ENCODE peak calls at places on chromosomes 13 and 19, in ten cellular contexts. One of them, this sample, is unnamed. For H3K27me3, the result is how much of the 10 kb centered on the place peaks cover.

GRCh38 chr13:33763021-33763420 is 54.9 kb upstream of the RFC3 start:
- DNase-seq in MM.1S: no peak
- DNase-seq in heart right ventricle: no peak
- DNase-seq in left ventricle myocardium inferior: no peak
- DNase-seq in A673: no peak
- DNase-seq in CD4-positive, CD25-positive, alpha-beta regulatory T cell: no peak
- DNase-seq in H9: no peak
- DNase-seq in thoracic aorta: no peak
- DNase-seq in uterus: no peak
- DNase-seq in suprapubic skin: no peak
- DNase-seq in this sample: no peak

GRCh38 chr19:8557637-8558238 is 19.5 kb downstream of the MYO1F start:
- DNase-seq in suprapubic skin: no peak
- DNase-seq in MM.1S: no peak
- DNase-seq in A673: no peak
- DNase-seq in heart right ventricle: no peak
- DNase-seq in H9: no peak
- DNase-seq in uterus: no peak
- DNase-seq in thoracic aorta: no peak
- DNase-seq in CD4-positive, CD25-positive, alpha-beta regulatory T cell: no peak
- DNase-seq in left ventricle myocardium inferior: no peak
- DNase-seq in this sample: no peak

GRCh38 chr19:1408300-1409203 is 1.2 kb downstream of the DAZAP1 start:
- DNase-seq in CD4-positive, CD25-positive, alpha-beta regulatory T cell: peak
- DNase-seq in suprapubic skin: no peak
- DNase-seq in heart right ventricle: peak
- DNase-seq in left ventricle myocardium inferior: peak
- DNase-seq in MM.1S: peak
- DNase-seq in A673: peak
- DNase-seq in thoracic aorta: no peak
- DNase-seq in uterus: peak
- DNase-seq in H9: no peak
- DNase-seq in this sample: peak

GRCh38 chr13:63446329-63446728 is 2030.7 kb upstream of the PCDH20 start:
- DNase-seq in MM.1S: no peak
- DNase-seq in thoracic aorta: no peak
- DNase-seq in H9: no peak
- DNase-seq in heart right ventricle: no peak
- DNase-seq in suprapubic skin: no peak
- DNase-seq in left ventricle myocardium inferior: no peak
- DNase-seq in CD4-positive, CD25-positive, alpha-beta regulatory T cell: no peak
- DNase-seq in uterus: no peak
- DNase-seq in A673: no peak
- DNase-seq in this sample: no peak

GRCh38 chr19:11306337-11306736 is 10.4 kb downstream of the TSPAN16 start:
- DNase-seq in heart right ventricle: no peak
- DNase-seq in left ventricle myocardium inferior: no peak
- DNase-seq in A673: no peak
- DNase-seq in H9: no peak
- DNase-seq in uterus: no peak
- DNase-seq in suprapubic skin: no peak
- DNase-seq in MM.1S: no peak
- DNase-seq in CD4-positive, CD25-positive, alpha-beta regulatory T cell: no peak
- DNase-seq in thoracic aorta: no peak
- DNase-seq in this sample: no peak

GRCh38 chr13:43979492-43979891 is 99.8 kb downstream of the LACC1 start:
- DNase-seq in heart right ventricle: no peak
- DNase-seq in CD4-positive, CD25-positive, alpha-beta regulatory T cell: no peak
- DNase-seq in A673: no peak
- DNase-seq in suprapubic skin: no peak
- DNase-seq in H9: no peak
- DNase-seq in thoracic aorta: no peak
- DNase-seq in left ventricle myocardium inferior: no peak
- DNase-seq in MM.1S: no peak
- DNase-seq in uterus: no peak
- DNase-seq in this sample: no peak

GRCh38 chr13:111540486-111540885 is 220.0 kb downstream of the TEX29 start:
- DNase-seq in H9: no peak
- DNase-seq in heart right ventricle: no peak
- DNase-seq in suprapubic skin: no peak
- DNase-seq in CD4-positive, CD25-positive, alpha-beta regulatory T cell: no peak
- DNase-seq in thoracic aorta: no peak
- DNase-seq in left ventricle myocardium inferior: no peak
- DNase-seq in uterus: no peak
- DNase-seq in MM.1S: no peak
- DNase-seq in A673: no peak
- DNase-seq in this sample: no peak

GRCh38 chr19:7874080-7874856 is at the start of gene PRR36:
- DNase-seq in MM.1S: no peak
- DNase-seq in uterus: no peak
- DNase-seq in left ventricle myocardium inferior: no peak
- DNase-seq in thoracic aorta: no peak
- DNase-seq in CD4-positive, CD25-positive, alpha-beta regulatory T cell: no peak
- DNase-seq in A673: peak
- DNase-seq in suprapubic skin: no peak
- DNase-seq in heart right ventricle: no peak
- DNase-seq in H9: peak
- DNase-seq in this sample: no peak

GRCh38 chr19:4099054-4099764 is 24.7 kb downstream of the MAP2K2 start:
- DNase-seq in thoracic aorta: no peak
- DNase-seq in MM.1S: no peak
- DNase-seq in CD4-positive, CD25-positive, alpha-beta regulatory T cell: no peak
- DNase-seq in H9: no peak
- DNase-seq in suprapubic skin: no peak
- DNase-seq in uterus: no peak
- DNase-seq in left ventricle myocardium inferior: no peak
- DNase-seq in A673: no peak
- DNase-seq in heart right ventricle: no peak
- DNase-seq in this sample: no peak

GRCh38 chr19:44848805-44849457 is 2.8 kb downstream of the NECTIN2 start:
- DNase-seq in uterus: no peak
- DNase-seq in thoracic aorta: no peak
- DNase-seq in left ventricle myocardium inferior: no peak
- DNase-seq in A673: no peak
- DNase-seq in heart right ventricle: peak
- DNase-seq in CD4-positive, CD25-positive, alpha-beta regulatory T cell: no peak
- DNase-seq in H9: peak
- DNase-seq in MM.1S: no peak
- DNase-seq in suprapubic skin: peak
- DNase-seq in this sample: peak

GRCh38 chr13:113592571-113592970 is 8.0 kb downstream of the TFDP1 start:
- DNase-seq in MM.1S: no peak
- DNase-seq in heart right ventricle: no peak
- DNase-seq in thoracic aorta: no peak
- DNase-seq in A673: no peak
- DNase-seq in left ventricle myocardium inferior: no peak
- DNase-seq in CD4-positive, CD25-positive, alpha-beta regulatory T cell: no peak
- DNase-seq in H9: peak
- DNase-seq in uterus: peak
- DNase-seq in suprapubic skin: peak
- DNase-seq in this sample: no peak

GRCh38 chr19:33821871-33822270 is 25.2 kb downstream of the KCTD15 start:
- DNase-seq in suprapubic skin: peak
- DNase-seq in left ventricle myocardium inferior: no peak
- DNase-seq in uterus: no peak
- DNase-seq in A673: no peak
- DNase-seq in CD4-positive, CD25-positive, alpha-beta regulatory T cell: no peak
- DNase-seq in thoracic aorta: no peak
- DNase-seq in H9: no peak
- DNase-seq in MM.1S: no peak
- DNase-seq in heart right ventricle: no peak
- DNase-seq in this sample: no peak

GRCh38 chr19:31881988-31882387 is 463.4 kb upstream of the ZNF507 start:
- DNase-seq in MM.1S: no peak
- DNase-seq in heart right ventricle: no peak
- DNase-seq in left ventricle myocardium inferior: no peak
- DNase-seq in uterus: no peak
- DNase-seq in H9: no peak
- DNase-seq in CD4-positive, CD25-positive, alpha-beta regulatory T cell: no peak
- DNase-seq in suprapubic skin: no peak
- DNase-seq in thoracic aorta: no peak
- DNase-seq in A673: no peak
- DNase-seq in this sample: no peak

GRCh38 chr19:10124429-10124828 is 4.7 kb upstream of the EIF3G start:
- DNase-seq in A673: no peak
- DNase-seq in left ventricle myocardium inferior: no peak
- DNase-seq in MM.1S: no peak
- DNase-seq in H9: no peak
- DNase-seq in heart right ventricle: no peak
- DNase-seq in uterus: no peak
- DNase-seq in thoracic aorta: no peak
- DNase-seq in suprapubic skin: no peak
- DNase-seq in CD4-positive, CD25-positive, alpha-beta regulatory T cell: no peak
- DNase-seq in this sample: no peak

GRCh38 chr13:102903659-102904407 is 58.0 kb downstream of the ERCC5 start:
- DNase-seq in left ventricle myocardium inferior: no peak
- DNase-seq in uterus: no peak
- DNase-seq in A673: peak
- DNase-seq in CD4-positive, CD25-positive, alpha-beta regulatory T cell: no peak
- DNase-seq in suprapubic skin: no peak
- DNase-seq in H9: no peak
- DNase-seq in MM.1S: no peak
- DNase-seq in heart right ventricle: no peak
- DNase-seq in thoracic aorta: no peak
- DNase-seq in this sample: no peak

GRCh38 chr13:40780822-40781401 is 8.5 kb upstream of the SLC25A15 start:
- DNase-seq in suprapubic skin: no peak
- DNase-seq in CD4-positive, CD25-positive, alpha-beta regulatory T cell: no peak
- DNase-seq in heart right ventricle: no peak
- DNase-seq in left ventricle myocardium inferior: no peak
- DNase-seq in MM.1S: no peak
- DNase-seq in A673: peak
- DNase-seq in uterus: no peak
- DNase-seq in H9: peak
- DNase-seq in thoracic aorta: no peak
- DNase-seq in this sample: no peak

GRCh38 chr19:50780753-50781480 is 9.3 kb upstream of the ACP4 start:
- DNase-seq in H9: no peak
- DNase-seq in thoracic aorta: no peak
- DNase-seq in A673: no peak
- DNase-seq in CD4-positive, CD25-positive, alpha-beta regulatory T cell: no peak
- DNase-seq in suprapubic skin: no peak
- DNase-seq in MM.1S: no peak
- DNase-seq in heart right ventricle: no peak
- DNase-seq in left ventricle myocardium inferior: no peak
- DNase-seq in uterus: no peak
- DNase-seq in this sample: no peak
- H3K27me3 ChIP-seq in H9: under half
- H3K27me3 ChIP-seq in thoracic aorta: under half
- H3K27me3 ChIP-seq in A673: under half
- H3K27me3 ChIP-seq in CD4-positive, CD25-positive, alpha-beta regulatory T cell: under half
- H3K27me3 ChIP-seq in suprapubic skin: half or more
- H3K27me3 ChIP-seq in MM.1S: half or more
- H3K27me3 ChIP-seq in heart right ventricle: half or more
- H3K27me3 ChIP-seq in left ventricle myocardium inferior: half or more
- H3K27me3 ChIP-seq in uterus: under half
- H3K27me3 ChIP-seq in this sample: under half

GRCh38 chr19:13505761-13506549 is at the start of gene CACNA1A:
- DNase-seq in thoracic aorta: no peak
- DNase-seq in A673: peak
- DNase-seq in uterus: no peak
- DNase-seq in suprapubic skin: no peak
- DNase-seq in heart right ventricle: no peak
- DNase-seq in CD4-positive, CD25-positive, alpha-beta regulatory T cell: no peak
- DNase-seq in left ventricle myocardium inferior: no peak
- DNase-seq in H9: peak
- DNase-seq in MM.1S: no peak
- DNase-seq in this sample: no peak
- H3K27me3 ChIP-seq in thoracic aorta: under half
- H3K27me3 ChIP-seq in A673: half or more
- H3K27me3 ChIP-seq in uterus: under half
- H3K27me3 ChIP-seq in suprapubic skin: half or more
- H3K27me3 ChIP-seq in heart right ventricle: half or more
- H3K27me3 ChIP-seq in CD4-positive, CD25-positive, alpha-beta regulatory T cell: under half
- H3K27me3 ChIP-seq in left ventricle myocardium inferior: half or more
- H3K27me3 ChIP-seq in H9: under half
- H3K27me3 ChIP-seq in MM.1S: half or more
- H3K27me3 ChIP-seq in this sample: under half

DNA sequence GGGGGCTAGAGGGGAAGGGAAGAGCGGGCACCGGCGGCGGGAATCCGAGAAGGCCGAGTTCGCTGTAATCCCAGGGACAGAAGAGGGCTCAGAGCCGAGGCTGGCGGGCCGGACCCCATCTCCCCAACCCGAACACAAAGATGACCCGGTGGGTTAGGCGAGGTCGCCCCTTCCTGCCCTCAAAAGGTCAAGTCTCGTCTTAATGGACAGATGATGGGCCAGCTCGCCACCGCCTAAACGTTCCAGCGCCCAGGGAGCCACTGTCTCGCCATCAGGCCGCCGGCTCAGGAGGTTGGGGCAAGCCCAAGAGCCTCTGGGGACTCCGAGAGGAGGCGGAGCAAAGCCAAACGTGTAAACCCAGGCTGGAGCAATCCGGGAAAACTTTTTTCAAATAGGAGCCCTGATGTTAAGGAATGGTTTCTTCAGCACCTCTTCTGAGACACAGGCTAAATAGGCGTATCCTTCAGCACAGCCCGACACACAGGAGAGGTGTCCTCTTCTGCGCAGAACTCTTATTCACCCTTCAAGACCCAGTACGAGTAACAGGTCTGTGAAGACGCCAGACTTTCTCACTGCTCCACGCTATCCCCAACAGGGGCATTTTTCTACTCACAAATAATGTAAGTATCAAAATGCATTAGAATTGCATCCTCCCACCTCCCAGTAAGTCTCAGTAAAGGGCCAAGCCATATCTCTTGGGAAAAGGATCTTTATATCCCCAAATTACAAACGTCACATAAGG is 6.3 kb upstream of the POU4F1 start:
- DNase-seq in left ventricle myocardium inferior: no peak
- DNase-seq in thoracic aorta: no peak
- DNase-seq in CD4-positive, CD25-positive, alpha-beta regulatory T cell: no peak
- DNase-seq in MM.1S: no peak
- DNase-seq in uterus: peak
- DNase-seq in suprapubic skin: no peak
- DNase-seq in A673: peak
- DNase-seq in H9: peak
- DNase-seq in heart right ventricle: no peak
- DNase-seq in this sample: peak
- H3K27me3 ChIP-seq in left ventricle myocardium inferior: half or more
- H3K27me3 ChIP-seq in thoracic aorta: under half
- H3K27me3 ChIP-seq in CD4-positive, CD25-positive, alpha-beta regulatory T cell: under half
- H3K27me3 ChIP-seq in MM.1S: under half
- H3K27me3 ChIP-seq in uterus: under half
- H3K27me3 ChIP-seq in suprapubic skin: half or more
- H3K27me3 ChIP-seq in A673: under half
- H3K27me3 ChIP-seq in H9: half or more
- H3K27me3 ChIP-seq in heart right ventricle: half or more
- H3K27me3 ChIP-seq in this sample: under half

DNA sequence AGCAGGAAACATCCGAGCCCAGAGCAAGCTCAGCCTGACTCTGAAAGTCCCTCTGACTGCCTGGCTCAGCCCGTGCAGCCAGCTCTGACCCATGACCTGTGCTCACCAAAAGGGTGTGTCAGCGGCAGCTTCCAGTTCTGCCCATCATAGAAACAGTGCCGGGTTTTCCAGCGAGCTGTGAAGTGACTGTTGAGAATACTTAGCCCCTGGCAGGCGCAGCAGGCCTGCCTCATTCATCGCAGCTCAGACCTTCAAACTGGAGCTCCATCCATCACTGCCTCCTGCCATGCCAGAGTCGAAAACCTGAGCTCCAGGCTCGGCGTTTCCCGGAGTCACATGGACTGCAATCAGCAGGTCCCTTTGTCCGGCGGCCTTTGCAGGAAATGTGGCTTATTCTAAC is 16.3 kb upstream of the GSX1 start:
- DNase-seq in left ventricle myocardium inferior: no peak
- DNase-seq in uterus: no peak
- DNase-seq in suprapubic skin: no peak
- DNase-seq in thoracic aorta: no peak
- DNase-seq in A673: no peak
- DNase-seq in CD4-positive, CD25-positive, alpha-beta regulatory T cell: no peak
- DNase-seq in H9: peak
- DNase-seq in heart right ventricle: no peak
- DNase-seq in MM.1S: no peak
- DNase-seq in this sample: no peak
- H3K27me3 ChIP-seq in left ventricle myocardium inferior: half or more
- H3K27me3 ChIP-seq in uterus: under half
- H3K27me3 ChIP-seq in suprapubic skin: under half
- H3K27me3 ChIP-seq in thoracic aorta: under half
- H3K27me3 ChIP-seq in A673: half or more
- H3K27me3 ChIP-seq in CD4-positive, CD25-positive, alpha-beta regulatory T cell: under half
- H3K27me3 ChIP-seq in H9: under half
- H3K27me3 ChIP-seq in heart right ventricle: half or more
- H3K27me3 ChIP-seq in MM.1S: under half
- H3K27me3 ChIP-seq in this sample: under half

This sample was measured in right cardiac atrium.